ENCODE peak calls at places on chromosomes 2 and 18, in four cellular contexts. L, A, P and S are unnamed samples.

GRCh38 chr18:24027156-24027555 is 12.6 kb downstream of the TTC39C start:
- DNase-seq in A (no peak), P (no peak), L (no peak), S (no peak)

GRCh38 chr2:199989822-199990221 is 34.4 kb downstream of the MAIP1 start:
- DNase-seq in P (no peak), L (no peak), A (no peak), S (no peak)

GRCh38 chr2:175935289-175936181 is 66.5 kb downstream of the LNPK start:
- DNase-seq in A (no peak), L (peak), P (no peak), S (no peak)

GRCh38 chr2:189698020-189698887 is 23.8 kb downstream of the ANKAR start:
- DNase-seq in P (peak), L (peak), A (peak), S (no peak)

GRCh38 chr2:108239786-108240185 is at the start of gene SULT1C3:
- DNase-seq in A (no peak), P (no peak), L (no peak), S (no peak)

GRCh38 chr2:81545626-81546025 is 1241.1 kb upstream of the LRRTM1 start:
- DNase-seq in L (no peak), A (no peak), P (no peak), S (no peak)

GRCh38 chr2:240725266-240726060 is 33.8 kb downstream of the AQP12A start:
- DNase-seq in A (no peak), L (no peak), P (no peak), S (no peak)

GRCh38 chr2:72694715-72695496 is 130.9 kb downstream of the EXOC6B start:
- DNase-seq in P (peak), A (peak), L (peak), S (no peak)

GRCh38 chr2:96139181-96139758 is 968 bp upstream of the ASTL start:
- DNase-seq in A (no peak), L (no peak), P (no peak), S (no peak)

GRCh38 chr2:157233506-157233905 is 24.0 kb upstream of the GALNT5 start:
- DNase-seq in A (no peak), P (no peak), L (peak), S (no peak)

GRCh38 chr18:78632111-78632541 is 347.5 kb upstream of the SALL3 start:
- DNase-seq in A (peak), P (no peak), L (no peak), S (no peak)

GRCh38 chr2:23563673-23564617 is 179.0 kb downstream of the KLHL29 start:
- DNase-seq in L (no peak), A (no peak), P (no peak), S (no peak)

DNA sequence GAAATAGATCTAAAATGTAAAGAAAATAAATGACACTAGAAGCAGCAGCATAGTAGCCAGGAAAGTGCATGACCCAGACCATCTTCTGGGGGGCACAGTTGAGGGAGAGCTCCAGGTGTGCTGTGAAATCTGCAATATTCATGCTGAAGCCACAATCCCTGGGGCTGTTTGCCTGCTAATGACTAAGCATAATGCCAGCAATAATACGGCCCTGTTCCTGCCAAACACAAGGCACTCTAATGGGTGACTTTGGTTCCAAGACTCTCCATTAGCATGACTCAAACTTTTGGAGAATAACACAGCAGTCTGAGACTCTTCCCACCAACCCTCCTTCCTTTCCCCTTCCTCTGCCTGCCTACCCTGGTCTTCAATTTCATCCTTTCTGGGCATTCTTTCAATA is 77.9 kb upstream of the DOCK10 start:
- DNase-seq in A (peak), P (no peak), L (no peak), S (no peak)
- TF ChIP-seq RNF2 in A (no peak), P (no peak), L (no peak), S (no peak)

DNA sequence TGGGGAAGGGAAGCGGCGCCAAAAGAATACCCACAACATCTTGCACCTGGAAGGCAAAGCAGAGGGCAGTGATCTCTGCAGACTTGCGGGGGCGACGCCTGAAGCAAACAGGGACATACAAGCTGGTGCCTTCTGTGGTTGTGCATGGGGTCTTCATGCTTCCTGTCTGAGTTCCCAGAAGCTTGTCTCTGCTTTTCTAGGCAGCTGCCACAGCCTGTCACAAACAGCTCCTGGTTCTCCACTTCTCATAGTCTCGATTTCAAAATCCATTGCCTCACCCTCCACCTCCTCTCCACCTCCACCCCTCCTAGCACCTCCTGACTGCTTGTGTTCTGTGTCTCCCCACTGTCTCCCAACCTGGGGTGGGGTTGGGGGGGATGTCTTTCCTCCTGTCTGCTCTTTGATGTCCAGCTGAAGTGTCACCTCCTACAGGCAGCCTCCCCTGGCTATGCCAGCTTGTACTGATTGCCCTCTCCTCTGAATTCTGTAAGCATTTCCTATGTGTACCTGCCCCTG is 1.7 kb upstream of the PROC start:
- DNase-seq in A (no peak), L (no peak), P (no peak), S (no peak)
- TF ChIP-seq CEBPB in A (no peak), L (no peak), P (no peak), S (no peak)

DNA sequence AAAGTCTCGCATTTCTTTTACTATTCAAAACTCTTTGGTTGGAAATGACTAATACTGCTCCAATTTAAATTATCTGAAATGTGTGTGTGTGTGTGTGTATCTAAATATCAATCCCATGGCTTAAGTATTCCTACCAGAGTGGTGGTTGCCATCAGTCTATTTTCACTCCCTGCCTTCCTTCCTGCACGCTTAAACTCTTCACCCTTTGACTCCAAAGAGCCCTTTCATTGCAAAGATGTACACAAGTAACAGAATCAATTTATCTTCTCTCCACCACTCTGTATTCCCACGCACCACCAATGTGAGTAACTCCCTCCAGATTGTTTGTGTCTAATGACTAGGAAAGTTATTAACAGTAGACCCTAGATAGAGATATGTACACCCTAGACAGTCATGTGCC is 42.8 kb downstream of the ARL6IP6 start:
- DNase-seq in P (no peak), L (no peak), A (no peak), S (no peak)
- TF ChIP-seq RNF2 in P (no peak), L (no peak), A (no peak), S (no peak)

GRCh38 chr2:48855142-48855541 is 99.6 kb upstream of the LHCGR start:
- DNase-seq in L (no peak), P (no peak), A (no peak), S (no peak)

GRCh38 chr2:48849770-48850169 is 94.2 kb upstream of the LHCGR start:
- DNase-seq in A (peak), L (no peak), P (no peak), S (no peak)

GRCh38 chr2:48854681-48855080 is 99.2 kb upstream of the LHCGR start:
- DNase-seq in L (no peak), P (no peak), A (no peak), S (no peak)

GRCh38 chr2:48851161-48851560 is 95.6 kb upstream of the LHCGR start:
- DNase-seq in A (no peak), P (no peak), L (no peak), S (no peak)

DNA sequence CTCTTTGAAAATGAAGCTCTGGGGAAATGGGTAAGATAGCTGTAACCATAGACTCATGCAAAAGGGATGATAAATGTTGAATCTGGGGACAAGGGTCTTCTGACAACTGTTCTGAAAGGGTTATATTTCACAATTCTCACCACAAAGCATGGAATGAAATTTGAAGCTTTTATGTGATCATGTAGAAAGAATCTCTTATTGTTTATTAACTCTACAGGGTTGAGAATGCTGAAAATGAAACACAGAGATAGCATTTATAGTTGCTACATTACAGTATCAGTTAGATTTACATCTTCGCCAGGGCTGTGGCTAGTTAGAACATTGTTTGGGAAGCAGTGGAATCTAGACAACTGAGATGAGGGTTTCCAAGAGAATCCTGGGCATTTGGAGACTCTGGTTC is 97.4 kb upstream of the LHCGR start:
- DNase-seq in P (no peak), A (no peak), L (no peak), S (no peak)
- TF ChIP-seq CEBPB in P (no peak), A (no peak), L (no peak), S (no peak)

GRCh38 chr18:26085056-26085455 is 5.4 kb downstream of the SS18 start:
- DNase-seq in L (no peak), P (no peak), A (no peak), S (no peak)

GRCh38 chr18:26083099-26083498 is 7.3 kb downstream of the SS18 start:
- DNase-seq in L (no peak), A (no peak), P (no peak), S (no peak)

GRCh38 chr18:26086959-26087358 is 3.5 kb downstream of the SS18 start:
- DNase-seq in L (no peak), P (no peak), A (no peak), S (no peak)

GRCh38 chr18:26082475-26082874 is 7.9 kb downstream of the SS18 start:
- DNase-seq in L (no peak), A (no peak), P (no peak), S (no peak)
- TF ChIP-seq RNF2 in L (no peak), A (no peak), P (no peak), S (no peak)

GRCh38 chr2:220987839-220988238 is 584.3 kb downstream of the EPHA4 start:
- DNase-seq in A (no peak), L (no peak), P (no peak), S (no peak)

GRCh38 chr2:220985561-220985960 is 586.5 kb downstream of the EPHA4 start:
- DNase-seq in L (no peak), P (no peak), A (no peak), S (no peak)

GRCh38 chr2:220981926-220982325 is 590.2 kb downstream of the EPHA4 start:
- DNase-seq in P (no peak), L (no peak), A (no peak), S (no peak)
- TF ChIP-seq CEBPB in P (no peak), L (no peak), A (no peak), S (no peak)

GRCh38 chr2:47010176-47010575 is 94.6 kb upstream of the MCFD2 start:
- DNase-seq in P (no peak), A (no peak), L (no peak), S (no peak)
- TF ChIP-seq RNF2 in P (no peak), A (no peak), L (no peak), S (no peak)